ENCODE peak calls at places on chromosomes 12 and 14, in ten cellular contexts. V is stimulated activated CD8-positive, alpha-beta memory T cell treated with anti-CD3 and anti-CD28 coated beads, Interleukin-12 subunit alpha, Interleukin-12 subunit beta, amount 100 ng/mL, for 1 hour; Q is endothelial cell; G is H4; Z is CD8-positive, alpha-beta memory T cell; I is NCI-H526 treated with DMSO at 0.1 percent for 48 hours; C is mucosa of gallbladder; T is head of caudate nucleus; H is activated naive CD4-positive, alpha-beta T cell treated with anti-CD3 and anti-CD28 coated beads, Interleukin-2, amount 50 U/mL, for 16 hours; D is LNCaP clone FGC. P is an unnamed sample.

GRCh38 chr12:110229409-110229808 is 51.6 kb upstream of the ATP2A2 start:
- DNase-seq in C (no peak), Z (no peak), D (no peak), G (no peak), V (no peak), H (no peak), Q (no peak), T (no peak), I (no peak), P (no peak)

GRCh38 chr12:92210062-92210461 is 64.4 kb upstream of the BTG1 start:
- DNase-seq in D (no peak), Q (no peak), V (no peak), I (no peak), G (no peak), Z (no peak), T (no peak), C (no peak), H (no peak), P (no peak)

GRCh38 chr14:105026789-105027563 is 6.1 kb upstream of the CDCA4 start:
- DNase-seq in V (no peak), G (peak), Q (no peak), C (no peak), T (no peak), I (no peak), H (no peak), Z (no peak), D (peak), P (no peak)

GRCh38 chr12:56684745-56685369 is 3.2 kb downstream of the PTGES3 start:
- DNase-seq in D (no peak), Q (no peak), I (no peak), G (no peak), H (no peak), V (no peak), T (no peak), C (no peak), Z (no peak), P (no peak)

GRCh38 chr14:22168092-22168955 is 420.7 kb downstream of the DAD1 start:
- DNase-seq in H (no peak), D (no peak), I (no peak), V (no peak), Q (no peak), C (no peak), Z (no peak), T (no peak), G (peak), P (no peak)

GRCh38 chr12:51232642-51233041 is 6.0 kb upstream of the DAZAP2 start:
- DNase-seq in H (no peak), Z (no peak), T (no peak), G (no peak), I (no peak), D (peak), C (no peak), Q (no peak), V (no peak), P (no peak)

GRCh38 chr14:73237219-73237785 is at the start of gene PAPLN:
- DNase-seq in D (no peak), C (no peak), Q (no peak), T (no peak), V (no peak), H (no peak), G (no peak), Z (no peak), I (no peak), P (peak)

GRCh38 chr14:32480337-32480736 is 151.2 kb downstream of the AKAP6 start:
- DNase-seq in Z (no peak), I (no peak), D (no peak), Q (no peak), T (no peak), H (no peak), G (no peak), C (no peak), V (no peak), P (no peak)

GRCh38 chr12:106584104-106585064 is 1.6 kb downstream of the RFX4 start:
- DNase-seq in D (no peak), T (peak), I (no peak), V (no peak), Q (no peak), H (no peak), C (no peak), Z (no peak), G (no peak), P (peak)

P was measured in retina.